ENCODE peak calls at places on chromosomes 16 and 17, in eight cellular contexts. One of them, this sample, is unnamed.
A peak's percentile ranks its signal among the peaks of the same experiment; 100 is the strongest.

GRCh38 chr16:46629331-46629843 is 8.2 kb upstream of the SHCBP1 start:
- DNase-seq in breast epithelium: no peak
- DNase-seq in stomach: no peak
- DNase-seq in spleen: no peak
- DNase-seq in HepG2: peak; percentile 60
- DNase-seq in transverse colon: no peak
- DNase-seq in Panc1: no peak
- DNase-seq in HL-60: no peak
- DNase-seq in this sample: no peak

GRCh38 chr17:325270-325976 is 27.2 kb downstream of the RPH3AL start:
- DNase-seq in spleen: no peak
- DNase-seq in breast epithelium: no peak
- DNase-seq in HepG2: no peak
- DNase-seq in Panc1: no peak
- DNase-seq in stomach: no peak
- DNase-seq in transverse colon: no peak
- DNase-seq in HL-60: no peak
- DNase-seq in this sample: no peak

GRCh38 chr17:33328129-33328528 is 35.0 kb upstream of the ASIC2 start:
- DNase-seq in HepG2: no peak
- DNase-seq in transverse colon: no peak
- DNase-seq in Panc1: no peak
- DNase-seq in spleen: no peak
- DNase-seq in HL-60: no peak
- DNase-seq in breast epithelium: no peak
- DNase-seq in stomach: no peak
- DNase-seq in this sample: no peak

GRCh38 chr16:71956500-71956899 is 43.7 kb downstream of the PKD1L3 start:
- DNase-seq in spleen: no peak
- DNase-seq in breast epithelium: no peak
- DNase-seq in Panc1: no peak
- DNase-seq in HepG2: no peak
- DNase-seq in transverse colon: no peak
- DNase-seq in stomach: no peak
- DNase-seq in HL-60: no peak
- DNase-seq in this sample: no peak

GRCh38 chr17:38421224-38421841 is 6.9 kb upstream of the ARHGAP23 start:
- DNase-seq in HL-60: no peak
- DNase-seq in transverse colon: no peak
- DNase-seq in Panc1: no peak
- DNase-seq in breast epithelium: no peak
- DNase-seq in HepG2: no peak
- DNase-seq in stomach: no peak
- DNase-seq in spleen: no peak
- DNase-seq in this sample: no peak

GRCh38 chr16:72946063-72946462 is 101.9 kb downstream of the ZFHX3 start:
- DNase-seq in transverse colon: no peak
- DNase-seq in Panc1: no peak
- DNase-seq in breast epithelium: no peak
- DNase-seq in HepG2: no peak
- DNase-seq in stomach: no peak
- DNase-seq in HL-60: no peak
- DNase-seq in spleen: no peak
- DNase-seq in this sample: no peak

GRCh38 chr17:80649672-80650338 is 105.2 kb downstream of the RPTOR start:
- DNase-seq in HL-60: no peak
- DNase-seq in breast epithelium: no peak
- DNase-seq in Panc1: no peak
- DNase-seq in transverse colon: no peak
- DNase-seq in stomach: no peak
- DNase-seq in spleen: peak; percentile 85
- DNase-seq in HepG2: peak; percentile 77
- DNase-seq in this sample: peak; percentile 80

GRCh38 chr16:58807276-58807675 is 73.2 kb upstream of the GOT2 start:
- DNase-seq in stomach: no peak
- DNase-seq in breast epithelium: no peak
- DNase-seq in HL-60: no peak
- DNase-seq in Panc1: no peak
- DNase-seq in spleen: no peak
- DNase-seq in transverse colon: no peak
- DNase-seq in HepG2: no peak
- DNase-seq in this sample: no peak

GRCh38 chr16:80718480-80719220 is 85.7 kb downstream of the CDYL2 start:
- DNase-seq in HL-60: no peak
- DNase-seq in HepG2: no peak
- DNase-seq in transverse colon: no peak
- DNase-seq in Panc1: no peak
- DNase-seq in breast epithelium: peak; percentile 83
- DNase-seq in stomach: peak; percentile 82
- DNase-seq in spleen: no peak
- DNase-seq in this sample: no peak

GRCh38 chr16:55643161-55643970 is 12.4 kb upstream of the SLC6A2 start:
- DNase-seq in HepG2: peak; percentile 59
- DNase-seq in Panc1: no peak
- DNase-seq in breast epithelium: no peak
- DNase-seq in spleen: no peak
- DNase-seq in stomach: peak; percentile 59
- DNase-seq in transverse colon: peak; percentile 10
- DNase-seq in HL-60: no peak
- DNase-seq in this sample: no peak

GRCh38 chr16:3027488-3027795 is 3.6 kb downstream of the THOC6 start:
- DNase-seq in Panc1: no peak
- DNase-seq in transverse colon: no peak
- DNase-seq in HepG2: no peak
- DNase-seq in stomach: no peak
- DNase-seq in breast epithelium: no peak
- DNase-seq in HL-60: no peak
- DNase-seq in spleen: no peak
- DNase-seq in this sample: no peak

GRCh38 chr17:13544292-13544691 is 57.4 kb downstream of the HS3ST3A1 start:
- DNase-seq in transverse colon: peak; percentile 13
- DNase-seq in breast epithelium: no peak
- DNase-seq in HepG2: no peak
- DNase-seq in stomach: no peak
- DNase-seq in Panc1: no peak
- DNase-seq in spleen: no peak
- DNase-seq in HL-60: no peak
- DNase-seq in this sample: no peak

GRCh38 chr17:81685108-81685507 is 1.3 kb downstream of the HGS start:
- DNase-seq in Panc1: no peak
- DNase-seq in HL-60: no peak
- DNase-seq in breast epithelium: no peak
- DNase-seq in spleen: no peak
- DNase-seq in stomach: no peak
- DNase-seq in HepG2: no peak
- DNase-seq in transverse colon: no peak
- DNase-seq in this sample: no peak

GRCh38 chr17:79739148-79740062 is 8.7 kb downstream of the ENPP7 start:
- DNase-seq in Panc1: no peak
- DNase-seq in breast epithelium: no peak
- DNase-seq in HL-60: no peak
- DNase-seq in HepG2: peak; percentile 57
- DNase-seq in spleen: no peak
- DNase-seq in transverse colon: no peak
- DNase-seq in stomach: no peak
- DNase-seq in this sample: no peak

DNA sequence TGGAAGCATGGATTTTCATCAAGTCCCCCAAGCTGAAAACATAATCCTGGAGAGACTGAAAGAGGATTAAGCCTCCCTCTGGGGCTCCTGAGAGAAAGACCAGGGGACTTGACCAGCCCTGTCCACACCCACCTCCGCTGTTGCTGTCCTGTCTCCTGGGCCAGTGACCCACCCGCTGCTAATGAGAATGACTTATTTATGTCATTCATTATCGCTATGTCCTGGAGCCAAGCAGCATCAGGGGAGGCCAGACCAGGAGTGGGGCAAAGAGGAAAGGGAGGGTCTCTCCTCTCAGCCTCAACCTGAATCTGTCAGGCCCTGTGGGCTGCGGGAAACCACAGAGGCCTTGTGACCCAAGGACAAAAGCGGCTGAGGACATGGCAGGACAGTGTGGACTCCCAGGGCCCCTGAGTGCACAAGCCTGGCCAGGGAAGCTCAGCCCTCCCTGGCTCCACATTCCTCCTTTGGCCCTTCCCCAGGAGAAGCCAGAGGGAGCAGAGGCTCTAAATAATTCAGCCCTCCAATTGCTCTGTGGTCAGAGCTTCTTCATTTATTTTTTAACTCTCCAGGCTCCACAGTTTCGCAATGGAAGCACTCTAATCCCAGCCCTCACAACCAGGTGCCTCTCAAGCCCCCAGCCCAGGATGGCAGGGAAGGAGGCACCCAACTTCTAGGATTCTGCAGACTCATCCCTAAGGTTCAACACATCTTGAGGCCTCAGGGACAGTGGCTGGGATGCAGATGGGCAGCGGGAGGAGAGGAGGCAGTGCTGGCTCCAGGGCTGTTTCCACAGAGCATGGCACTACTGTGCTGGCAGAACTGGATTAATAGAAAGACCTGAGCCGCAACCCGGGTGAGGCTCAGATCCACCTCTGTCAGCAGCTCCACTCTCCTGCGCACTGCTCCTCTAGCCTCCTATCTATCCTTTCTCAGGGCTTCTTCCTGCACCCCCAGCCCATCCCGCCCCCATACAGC is 19.1 kb downstream of the CUEDC1 start:
- DNase-seq in HepG2: peak; percentile 80
- DNase-seq in breast epithelium: no peak
- DNase-seq in HL-60: no peak
- DNase-seq in spleen: no peak
- DNase-seq in stomach: no peak
- DNase-seq in Panc1: no peak
- DNase-seq in transverse colon: peak; percentile 49
- DNase-seq in this sample: peak; percentile 71
- TF ChIP-seq POLR2AphosphoS5 in HepG2: no peak
- TF ChIP-seq POLR2AphosphoS5 in breast epithelium: no peak
- TF ChIP-seq POLR2AphosphoS5 in HL-60: no peak
- TF ChIP-seq POLR2AphosphoS5 in spleen: no peak
- TF ChIP-seq POLR2AphosphoS5 in stomach: no peak
- TF ChIP-seq POLR2AphosphoS5 in Panc1: no peak
- TF ChIP-seq POLR2AphosphoS5 in transverse colon: peak; percentile 33
- TF ChIP-seq POLR2AphosphoS5 in this sample: peak; percentile 10

GRCh38 chr17:7576432-7576937 is 3.0 kb upstream of the CD68 start:
- DNase-seq in Panc1: no peak
- DNase-seq in HL-60: no peak
- DNase-seq in transverse colon: no peak
- DNase-seq in HepG2: no peak
- DNase-seq in spleen: no peak
- DNase-seq in breast epithelium: no peak
- DNase-seq in stomach: no peak
- DNase-seq in this sample: no peak

GRCh38 chr17:7575959-7576358 is 3.5 kb upstream of the CD68 start:
- DNase-seq in HL-60: no peak
- DNase-seq in stomach: no peak
- DNase-seq in Panc1: no peak
- DNase-seq in transverse colon: no peak
- DNase-seq in spleen: no peak
- DNase-seq in breast epithelium: no peak
- DNase-seq in HepG2: no peak
- DNase-seq in this sample: no peak

GRCh38 chr17:7575481-7575883 is 4.0 kb upstream of the CD68 start:
- DNase-seq in transverse colon: no peak
- DNase-seq in HL-60: no peak
- DNase-seq in stomach: no peak
- DNase-seq in Panc1: no peak
- DNase-seq in spleen: no peak
- DNase-seq in HepG2: no peak
- DNase-seq in breast epithelium: no peak
- DNase-seq in this sample: no peak

GRCh38 chr17:7579001-7579838 is at the start of gene CD68:
- DNase-seq in breast epithelium: peak; percentile 60
- DNase-seq in HepG2: peak; percentile 93
- DNase-seq in stomach: peak; percentile 71
- DNase-seq in HL-60: peak; percentile 71
- DNase-seq in spleen: no peak
- DNase-seq in Panc1: peak; percentile 98
- DNase-seq in transverse colon: peak; percentile 85
- DNase-seq in this sample: no peak

GRCh38 chr17:7577327-7578199 is 1.9 kb upstream of the CD68 start:
- DNase-seq in breast epithelium: no peak
- DNase-seq in spleen: no peak
- DNase-seq in stomach: no peak
- DNase-seq in transverse colon: no peak
- DNase-seq in Panc1: no peak
- DNase-seq in HL-60: no peak
- DNase-seq in HepG2: no peak
- DNase-seq in this sample: no peak
- TF ChIP-seq POLR2AphosphoS5 in breast epithelium: no peak
- TF ChIP-seq POLR2AphosphoS5 in spleen: peak; percentile 47
- TF ChIP-seq POLR2AphosphoS5 in stomach: no peak
- TF ChIP-seq POLR2AphosphoS5 in transverse colon: no peak
- TF ChIP-seq POLR2AphosphoS5 in Panc1: no peak
- TF ChIP-seq POLR2AphosphoS5 in HL-60: peak; percentile 7
- TF ChIP-seq POLR2AphosphoS5 in HepG2: no peak
- TF ChIP-seq POLR2AphosphoS5 in this sample: no peak

DNA sequence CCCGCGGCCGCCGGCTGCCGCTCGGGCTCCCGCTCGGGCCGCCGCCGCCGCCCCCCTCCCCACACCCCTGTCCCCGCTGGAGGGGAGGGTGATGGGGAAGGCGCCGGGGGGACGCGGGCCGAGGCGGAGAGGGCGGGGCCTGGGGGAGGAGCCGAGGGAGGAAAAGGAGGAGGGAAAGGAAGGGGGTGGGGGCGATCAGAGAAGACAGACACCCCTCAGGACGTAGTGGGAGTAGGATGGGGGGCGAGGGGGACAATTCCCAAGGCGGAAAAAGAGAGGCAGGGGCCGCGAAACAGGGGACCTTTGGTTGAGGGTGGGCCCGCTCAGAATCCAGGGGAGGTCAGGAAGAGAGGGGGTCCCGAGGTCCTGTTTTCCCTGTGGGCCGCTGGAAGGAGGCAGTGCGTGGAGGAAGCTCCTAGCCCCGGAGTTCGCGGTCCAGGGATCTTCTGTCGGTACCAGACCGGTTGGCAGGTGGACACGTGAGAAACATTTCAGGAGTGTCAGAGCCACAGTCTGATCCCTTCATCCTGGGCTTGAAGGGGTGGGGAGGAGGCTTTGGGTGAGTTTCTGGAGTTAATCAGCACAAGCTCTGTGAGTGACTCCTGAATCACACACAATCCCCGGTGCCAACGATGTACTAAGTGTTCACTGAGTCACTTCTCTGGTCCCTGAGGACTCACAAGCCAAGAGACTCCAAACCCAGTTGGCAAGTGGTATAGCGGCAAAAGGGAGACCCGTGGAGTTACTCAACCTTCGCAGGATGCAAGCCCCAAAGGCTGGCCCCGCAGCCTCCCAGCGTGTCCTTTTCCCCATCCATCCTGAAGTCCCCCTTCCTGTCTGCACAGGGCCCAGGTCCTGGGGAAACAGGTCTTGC is at the start of gene XYLT1:
- DNase-seq in HepG2: no peak
- DNase-seq in spleen: peak; percentile 88
- DNase-seq in breast epithelium: no peak
- DNase-seq in HL-60: no peak
- DNase-seq in Panc1: no peak
- DNase-seq in stomach: peak; percentile 46
- DNase-seq in transverse colon: peak; percentile 73
- DNase-seq in this sample: peak; percentile 93
- TF ChIP-seq POLR2AphosphoS5 in HepG2: no peak
- TF ChIP-seq POLR2AphosphoS5 in spleen: no peak
- TF ChIP-seq POLR2AphosphoS5 in breast epithelium: peak; percentile 30
- TF ChIP-seq POLR2AphosphoS5 in HL-60: no peak
- TF ChIP-seq POLR2AphosphoS5 in Panc1: no peak
- TF ChIP-seq POLR2AphosphoS5 in stomach: peak; percentile 50
- TF ChIP-seq POLR2AphosphoS5 in transverse colon: no peak
- TF ChIP-seq POLR2AphosphoS5 in this sample: no peak

GRCh38 chr16:89808453-89808939 is 8.0 kb downstream of the FANCA start:
- DNase-seq in transverse colon: no peak
- DNase-seq in HL-60: no peak
- DNase-seq in stomach: no peak
- DNase-seq in spleen: no peak
- DNase-seq in breast epithelium: no peak
- DNase-seq in HepG2: no peak
- DNase-seq in Panc1: no peak
- DNase-seq in this sample: no peak
- TF ChIP-seq POLR2AphosphoS5 in transverse colon: no peak
- TF ChIP-seq POLR2AphosphoS5 in HL-60: no peak
- TF ChIP-seq POLR2AphosphoS5 in stomach: no peak
- TF ChIP-seq POLR2AphosphoS5 in spleen: no peak
- TF ChIP-seq POLR2AphosphoS5 in breast epithelium: no peak
- TF ChIP-seq POLR2AphosphoS5 in HepG2: no peak
- TF ChIP-seq POLR2AphosphoS5 in Panc1: no peak
- TF ChIP-seq POLR2AphosphoS5 in this sample: no peak